ENCODE peak calls at places on chromosomes 3 and 15, in five cellular contexts. X, Q, L, J and R are unnamed samples.

GRCh38 chr15:89203705-89204273 is 17.6 kb downstream of the RLBP1 start:
- ATAC-seq in J (no peak), Q (no peak), L (no peak), X (no peak), R (no peak)

GRCh38 chr15:63076136-63077005 is 33.8 kb downstream of the TPM1 start:
- ATAC-seq in Q (no peak), L (no peak), J (no peak), X (no peak), R (no peak)

GRCh38 chr3:189149203-189149602 is 22.6 kb upstream of the TPRG1 start:
- ATAC-seq in L (no peak), J (no peak), X (no peak), Q (no peak), R (no peak)

GRCh38 chr3:135905058-135905724 is 60.3 kb upstream of the PPP2R3A start:
- ATAC-seq in Q (no peak), L (no peak), X (peak), J (peak), R (no peak)

GRCh38 chr15:51672913-51673857 is 8.1 kb upstream of the SCG3 start:
- ATAC-seq in J (no peak), L (no peak), Q (no peak), X (no peak), R (no peak)

GRCh38 chr15:49286649-49287394 is 116.8 kb downstream of the GALK2 start:
- ATAC-seq in L (peak), J (peak), X (peak), Q (no peak), R (no peak)

GRCh38 chr3:188111002-188111584 is 42.9 kb upstream of the LPP start:
- ATAC-seq in Q (no peak), L (no peak), J (peak), X (peak), R (no peak)

GRCh38 chr15:67639591-67639990 is 97.1 kb downstream of the MAP2K5 start:
- ATAC-seq in Q (no peak), L (no peak), X (peak), J (peak), R (no peak)

GRCh38 chr3:128573707-128574162 is 76.9 kb downstream of the RPN1 start:
- ATAC-seq in X (peak), J (peak), Q (peak), L (no peak), R (peak)

GRCh38 chr3:134928819-134929218 is 133.8 kb downstream of the EPHB1 start:
- ATAC-seq in X (no peak), Q (no peak), L (no peak), J (no peak), R (no peak)

GRCh38 chr3:176814252-176814651 is 383.0 kb downstream of the TBL1XR1 start:
- ATAC-seq in Q (peak), X (peak), L (peak), J (peak), R (no peak)